ENCODE peak calls at places on chromosome 12, in seven cellular contexts. B, U, R, J, W, Q and D are unnamed samples.

GRCh38 chr12:123126294-123127144 is 24.4 kb downstream of the PITPNM2 start:
- DNase-seq in B (no peak), U (peak; percentile 33), R (peak; percentile 97), J (peak; percentile 67), W (no peak), Q (peak; percentile 99), D (peak; percentile 83)

GRCh38 chr12:60194682-60195081 is 598.9 kb downstream of the SLC16A7 start:
- DNase-seq in B (no peak), U (no peak), R (no peak), J (no peak), W (no peak), Q (no peak), D (no peak)

GRCh38 chr12:2640709-2641108 is 154.1 kb upstream of the FKBP4 start:
- DNase-seq in B (no peak), U (no peak), R (peak; percentile 91), J (no peak), W (no peak), Q (peak; percentile 97), D (peak; percentile 71)

GRCh38 chr12:2453076-2453806 is 341.5 kb upstream of the FKBP4 start:
- DNase-seq in B (no peak), U (no peak), R (no peak), J (no peak), W (no peak), Q (no peak), D (no peak)

GRCh38 chr12:87163122-87163521 is 866.1 kb downstream of the C12orf50 start:
- DNase-seq in B (no peak), U (no peak), R (no peak), J (no peak), W (no peak), Q (no peak), D (no peak)

GRCh38 chr12:124347805-124348658 is 53.1 kb downstream of the RFLNA start:
- DNase-seq in B (peak; percentile 4), U (no peak), R (no peak), J (no peak), W (peak; percentile 74), Q (no peak), D (no peak)

GRCh38 chr12:80582431-80582830 is 125.0 kb upstream of the MYF6 start:
- DNase-seq in B (no peak), U (no peak), R (no peak), J (no peak), W (no peak), Q (no peak), D (no peak)

GRCh38 chr12:119676022-119676421 is 8.1 kb downstream of the PRKAB1 start:
- DNase-seq in B (no peak), U (no peak), R (no peak), J (no peak), W (no peak), Q (no peak), D (no peak)

GRCh38 chr12:2792670-2793500 is 1.9 kb upstream of the FKBP4 start:
- DNase-seq in B (no peak), U (no peak), R (no peak), J (no peak), W (no peak), Q (no peak), D (no peak)

GRCh38 chr12:24742378-24742777 is 206.5 kb downstream of the BCAT1 start:
- DNase-seq in B (no peak), U (no peak), R (no peak), J (no peak), W (no peak), Q (no peak), D (peak; percentile 63)

GRCh38 chr12:130832561-130833209 is 6.4 kb downstream of the STX2 start:
- DNase-seq in B (no peak), U (no peak), R (no peak), J (peak; percentile 73), W (no peak), Q (peak; percentile 25), D (no peak)

GRCh38 chr12:93568091-93568490 is 4.4 kb upstream of the SOCS2 start:
- DNase-seq in B (no peak), U (no peak), R (no peak), J (no peak), W (no peak), Q (no peak), D (no peak)

GRCh38 chr12:93567174-93567573 is 5.3 kb upstream of the SOCS2 start:
- DNase-seq in B (no peak), U (no peak), R (no peak), J (no peak), W (no peak), Q (no peak), D (no peak)

GRCh38 chr12:93570552-93571359 is 1.7 kb upstream of the SOCS2 start:
- DNase-seq in B (peak; percentile 74), U (peak; percentile 87), R (peak; percentile 77), J (peak; percentile 96), W (peak; percentile 91), Q (peak; percentile 91), D (peak; percentile 78)

GRCh38 chr12:93569656-93570551 is 2.6 kb upstream of the SOCS2 start:
- DNase-seq in B (peak; percentile 63), U (peak; percentile 75), R (no peak), J (peak; percentile 90), W (peak; percentile 91), Q (peak; percentile 79), D (peak; percentile 35)

DNA sequence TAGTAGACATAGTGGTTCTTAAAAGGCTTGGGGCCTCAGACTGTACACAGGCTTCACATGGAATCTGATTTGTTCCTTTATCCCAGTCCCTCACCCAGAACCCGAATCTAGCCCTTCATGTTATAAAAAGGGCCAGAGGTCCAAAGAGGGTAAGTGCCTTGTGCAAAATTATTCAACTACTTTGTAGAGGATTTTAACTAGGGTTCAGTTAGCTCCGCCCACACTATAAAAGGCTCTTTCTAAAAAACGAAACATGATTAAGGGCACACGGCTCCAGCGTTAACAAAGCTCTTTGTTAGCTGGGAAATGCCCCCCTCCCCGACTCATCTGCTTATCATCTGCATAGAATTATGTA is 3.2 kb upstream of the SOCS2 start:
- DNase-seq in B (no peak), U (no peak), R (no peak), J (no peak), W (no peak), Q (no peak), D (no peak)
- H3K4me3 ChIP-seq in B (peak overlapping the region; percentile 94), U (peak overlapping the region; percentile 63), R (peak overlapping the region; percentile 83), J (peak overlapping the region; percentile 94), W (no peak overlapping the region), Q (peak overlapping the region; percentile 72), D (peak overlapping the region; percentile 90)

GRCh38 chr12:23525450-23526072 is 423.9 kb downstream of the SOX5 start:
- DNase-seq in B (no peak), U (no peak), R (no peak), J (no peak), W (no peak), Q (no peak), D (no peak)

GRCh38 chr12:23533699-23534098 is 415.8 kb downstream of the SOX5 start:
- DNase-seq in B (no peak), U (no peak), R (no peak), J (no peak), W (no peak), Q (no peak), D (no peak)

GRCh38 chr12:23523339-23523738 is 426.1 kb downstream of the SOX5 start:
- DNase-seq in B (no peak), U (no peak), R (no peak), J (no peak), W (no peak), Q (no peak), D (no peak)

GRCh38 chr12:23533295-23533694 is 416.2 kb downstream of the SOX5 start:
- DNase-seq in B (no peak), U (no peak), R (no peak), J (no peak), W (no peak), Q (no peak), D (no peak)

GRCh38 chr12:23528316-23528715 is 421.2 kb downstream of the SOX5 start:
- DNase-seq in B (no peak), U (no peak), R (no peak), J (no peak), W (no peak), Q (no peak), D (no peak)
- TF ChIP-seq CTCF in B (no peak), U (no peak), R (no peak), J (no peak), W (no peak), Q (no peak), D (no peak)

DNA sequence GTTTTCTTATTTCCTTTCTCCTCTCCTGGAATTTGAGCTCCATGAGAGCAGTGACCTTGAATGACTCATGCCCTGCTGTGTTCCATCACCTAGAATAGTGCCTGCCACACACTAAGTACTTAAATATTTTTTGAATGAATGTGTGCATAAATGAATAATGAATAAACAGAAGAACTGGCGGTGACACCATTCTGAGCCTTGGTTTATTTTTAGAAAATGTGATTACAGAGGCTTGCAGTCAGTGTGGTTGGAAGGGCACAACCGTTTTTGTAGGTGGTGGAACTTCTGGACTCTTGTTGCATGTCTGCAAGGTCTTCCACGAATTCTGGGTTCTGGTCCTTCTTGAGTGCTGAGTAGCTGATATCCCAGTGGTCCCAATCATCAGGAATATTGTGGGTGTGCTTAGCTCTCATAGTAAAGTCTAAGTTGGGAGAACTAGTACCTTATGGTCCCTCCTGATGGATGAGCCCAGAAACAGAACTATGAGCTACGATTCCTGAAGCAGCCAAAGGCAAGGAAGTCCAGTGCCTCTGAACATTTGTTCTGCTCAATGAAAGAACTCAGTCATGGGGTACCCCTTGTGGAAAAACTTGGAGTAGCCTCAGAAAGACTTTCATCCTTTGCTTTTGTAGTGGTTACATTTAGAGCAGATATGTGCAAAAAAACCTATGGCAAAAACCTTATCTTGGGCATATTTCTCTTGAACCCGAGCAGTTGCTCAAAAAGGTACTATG is 28.8 kb upstream of the BHLHE41 start:
- DNase-seq in B (no peak), U (no peak), R (peak; percentile 85), J (no peak), W (no peak), Q (peak; percentile 96), D (no peak)
- H3K4me3 ChIP-seq in B (no peak overlapping the region), U (no peak overlapping the region), R (no peak overlapping the region), J (no peak overlapping the region), W (no peak overlapping the region), Q (no peak overlapping the region), D (no peak overlapping the region)

GRCh38 chr12:99250091-99250490 is 397.5 kb upstream of the GARIN6 start:
- DNase-seq in B (no peak), U (no peak), R (no peak), J (no peak), W (no peak), Q (no peak), D (no peak)

GRCh38 chr12:99257672-99258071 is 389.9 kb upstream of the GARIN6 start:
- DNase-seq in B (no peak), U (no peak), R (no peak), J (no peak), W (no peak), Q (no peak), D (no peak)

GRCh38 chr12:99249543-99249942 is 398.0 kb upstream of the GARIN6 start:
- DNase-seq in B (no peak), U (no peak), R (no peak), J (no peak), W (no peak), Q (no peak), D (no peak)

DNA sequence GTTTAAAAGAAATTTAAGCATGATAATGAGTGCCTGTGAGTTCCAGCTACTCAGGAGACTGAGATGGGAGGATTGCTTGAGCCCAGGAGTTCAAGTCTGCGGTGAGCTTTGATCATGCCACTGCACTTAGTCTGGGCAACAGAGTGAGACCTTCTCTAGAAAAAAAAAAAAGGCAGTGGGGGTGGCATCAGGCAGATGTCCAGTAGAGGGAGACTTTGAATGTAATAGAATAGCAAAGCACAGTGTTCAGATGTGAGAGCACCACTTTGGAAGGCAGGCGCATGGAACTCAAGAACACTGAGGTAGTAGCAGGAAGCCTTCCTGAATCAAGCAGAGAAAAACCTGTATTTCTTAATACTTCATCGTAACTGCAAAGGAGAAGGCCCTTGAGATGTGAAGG is 394.5 kb upstream of the GARIN6 start:
- DNase-seq in B (no peak), U (no peak), R (no peak), J (no peak), W (no peak), Q (no peak), D (no peak)
- TF ChIP-seq CTCF in B (no peak), U (no peak), R (no peak), J (no peak), W (no peak), Q (peak; percentile 34), D (no peak)